ENCODE peak calls at places on chromosomes 4 and X, in six cellular contexts. T is breast epithelium, O is transverse colon, H is heart left ventricle, N is IMR-90, Y is ovary. R is an unnamed sample.

GRCh38 chr4:52143815-52144214 is 92.7 kb downstream of the SPATA18 start:
- DNase-seq in T (no peak), O (no peak), H (no peak), N (no peak), Y (no peak), R (no peak)

GRCh38 chr4:118824141-118824540 is 11.8 kb downstream of the SEC24D start:
- DNase-seq in T (no peak), O (no peak), H (no peak), N (no peak), Y (no peak), R (no peak)

GRCh38 chr4:16124232-16124631 is 40.4 kb upstream of the PROM1 start:
- DNase-seq in T (no peak), O (no peak), H (no peak), N (no peak), Y (no peak), R (no peak)

GRCh38 chr4:74543247-74543670 is 98.3 kb downstream of the AREG start:
- DNase-seq in T (no peak), O (no peak), H (no peak), N (no peak), Y (no peak), R (no peak)

GRCh38 chrX:113634565-113634964 is 793.9 kb upstream of the AMOT start:
- DNase-seq in T (no peak), O (no peak), H (no peak), N (no peak), Y (no peak), R (no peak)

GRCh38 chr4:80498725-80499124 is 163.2 kb downstream of the CFAP299 start:
- DNase-seq in T (no peak), O (no peak), H (no peak), N (no peak), Y (no peak), R (no peak)

GRCh38 chrX:53354669-53355068 is 67.8 kb downstream of the SMC1A start:
- DNase-seq in T (no peak), O (no peak), H (no peak), N (peak), Y (no peak), R (no peak)

GRCh38 chrX:7074135-7074907 is 73.2 kb upstream of the STS start:
- DNase-seq in T (no peak), O (no peak), H (no peak), N (no peak), Y (no peak), R (no peak)

GRCh38 chr4:155757745-155758265 is 1.0 kb upstream of the GUCY1B1 start:
- DNase-seq in T (no peak), O (no peak), H (no peak), N (no peak), Y (no peak), R (no peak)

GRCh38 chrX:4550018-4550417 is 836.6 kb upstream of the PRKX start:
- DNase-seq in T (no peak), O (no peak), H (no peak), N (no peak), Y (no peak), R (no peak)

GRCh38 chr4:98658287-98659105 is at the start of gene TSPAN5:
- DNase-seq in T (peak), O (peak), H (peak), N (peak), Y (peak), R (peak)

GRCh38 chr4:150164956-150165355 is 86.7 kb downstream of the DCLK2 start:
- DNase-seq in T (no peak), O (no peak), H (no peak), N (no peak), Y (no peak), R (no peak)

GRCh38 chrX:63128509-63128908 is 222.6 kb downstream of the SPIN4 start:
- DNase-seq in T (no peak), O (no peak), H (no peak), N (peak), Y (no peak), R (peak)

GRCh38 chrX:40018021-40018420 is 79.7 kb downstream of the BCOR start:
- DNase-seq in T (no peak), O (no peak), H (no peak), N (no peak), Y (no peak), R (no peak)

GRCh38 chr4:170234800-170235199 is 145.0 kb upstream of the AADAT start:
- DNase-seq in T (no peak), O (no peak), H (no peak), N (no peak), Y (no peak), R (no peak)

GRCh38 chr4:115357767-115358166 is 244.3 kb upstream of the NDST4 start:
- DNase-seq in T (no peak), O (no peak), H (no peak), N (no peak), Y (no peak), R (no peak)

GRCh38 chr4:78100060-78100459 is 42.9 kb downstream of the FRAS1 start:
- DNase-seq in T (no peak), O (no peak), H (no peak), N (no peak), Y (no peak), R (no peak)

GRCh38 chr4:158667651-158668198 is 4.0 kb downstream of the C4orf46 start:
- DNase-seq in T (no peak), O (peak), H (no peak), N (peak), Y (no peak), R (no peak)

GRCh38 chrX:109590176-109590575 is 34.8 kb downstream of the KCNE5 start:
- DNase-seq in T (no peak), O (no peak), H (no peak), N (no peak), Y (no peak), R (no peak)

GRCh38 chr4:74327751-74328150 is 19.5 kb downstream of the EPGN start:
- DNase-seq in T (no peak), O (no peak), H (no peak), N (peak), Y (no peak), R (no peak)

GRCh38 chr4:118927976-118928375 is 39.3 kb downstream of the SYNPO2 start:
- DNase-seq in T (no peak), O (peak), H (no peak), N (no peak), Y (peak), R (no peak)

GRCh38 chr4:138400528-138400927 is 158.4 kb upstream of the SLC7A11 start:
- DNase-seq in T (no peak), O (no peak), H (no peak), N (no peak), Y (no peak), R (no peak)

GRCh38 chrX:39795591-39795990 is 302.2 kb downstream of the BCOR start:
- DNase-seq in T (no peak), O (no peak), H (no peak), N (no peak), Y (no peak), R (no peak)

GRCh38 chr4:186149872-186150271 is 41.5 kb upstream of the CYP4V2 start:
- DNase-seq in T (no peak), O (peak), H (peak), N (no peak), Y (peak), R (no peak)

GRCh38 chr4:163544407-163545038 is 50.0 kb downstream of the TMA16 start:
- DNase-seq in T (no peak), O (peak), H (peak), N (peak), Y (peak), R (no peak)

GRCh38 chrX:51569561-51569960 is 49.2 kb downstream of the CENPVL3 start:
- DNase-seq in T (no peak), O (no peak), H (no peak), N (no peak), Y (no peak), R (no peak)

GRCh38 chrX:145405012-145405411 is 157.7 kb downstream of the SPANXN1 start:
- DNase-seq in T (no peak), O (no peak), H (no peak), N (peak), Y (no peak), R (peak)

GRCh38 chr4:158775091-158775651 is 6.3 kb downstream of the FNIP2 start:
- DNase-seq in T (no peak), O (no peak), H (no peak), N (peak), Y (no peak), R (no peak)

GRCh38 chr4:93779228-93779627 is 49.3 kb upstream of the ATOH1 start:
- DNase-seq in T (no peak), O (no peak), H (no peak), N (no peak), Y (no peak), R (no peak)

GRCh38 chrX:15468036-15468435 is 25.1 kb downstream of the PIR start:
- DNase-seq in T (no peak), O (peak), H (no peak), N (peak), Y (no peak), R (no peak)

GRCh38 chr4:23458061-23458460 is 431.8 kb downstream of the PPARGC1A start:
- DNase-seq in T (no peak), O (no peak), H (no peak), N (no peak), Y (no peak), R (no peak)

GRCh38 chr4:94334962-94335361 is 7.7 kb downstream of the HPGDS start:
- DNase-seq in T (no peak), O (no peak), H (no peak), N (no peak), Y (no peak), R (no peak)

GRCh38 chr4:53576676-53577372 is 14.5 kb downstream of the LNX1 start:
- DNase-seq in T (no peak), O (no peak), H (no peak), N (peak), Y (no peak), R (no peak)

GRCh38 chr4:102139932-102140331 is 205.3 kb downstream of the SLC39A8 start:
- DNase-seq in T (no peak), O (no peak), H (no peak), N (no peak), Y (no peak), R (peak)

GRCh38 chr4:93828830-93829530 is 427 bp downstream of the ATOH1 start:
- DNase-seq in T (no peak), O (peak), H (peak), N (no peak), Y (no peak), R (no peak)

GRCh38 chr4:182808673-182809416 is 108.3 kb downstream of the DCTD start:
- DNase-seq in T (no peak), O (no peak), H (no peak), N (peak), Y (no peak), R (no peak)

GRCh38 chr4:85028910-85029309 is 62.4 kb upstream of the WDFY3 start:
- DNase-seq in T (no peak), O (no peak), H (no peak), N (peak), Y (no peak), R (no peak)

GRCh38 chrX:10032147-10032546 is 65.0 kb downstream of the CLDN34 start:
- DNase-seq in T (no peak), O (no peak), H (no peak), N (no peak), Y (no peak), R (no peak)

GRCh38 chr4:150127757-150128156 is 49.5 kb downstream of the DCLK2 start:
- DNase-seq in T (no peak), O (no peak), H (no peak), N (peak), Y (no peak), R (no peak)

DNA sequence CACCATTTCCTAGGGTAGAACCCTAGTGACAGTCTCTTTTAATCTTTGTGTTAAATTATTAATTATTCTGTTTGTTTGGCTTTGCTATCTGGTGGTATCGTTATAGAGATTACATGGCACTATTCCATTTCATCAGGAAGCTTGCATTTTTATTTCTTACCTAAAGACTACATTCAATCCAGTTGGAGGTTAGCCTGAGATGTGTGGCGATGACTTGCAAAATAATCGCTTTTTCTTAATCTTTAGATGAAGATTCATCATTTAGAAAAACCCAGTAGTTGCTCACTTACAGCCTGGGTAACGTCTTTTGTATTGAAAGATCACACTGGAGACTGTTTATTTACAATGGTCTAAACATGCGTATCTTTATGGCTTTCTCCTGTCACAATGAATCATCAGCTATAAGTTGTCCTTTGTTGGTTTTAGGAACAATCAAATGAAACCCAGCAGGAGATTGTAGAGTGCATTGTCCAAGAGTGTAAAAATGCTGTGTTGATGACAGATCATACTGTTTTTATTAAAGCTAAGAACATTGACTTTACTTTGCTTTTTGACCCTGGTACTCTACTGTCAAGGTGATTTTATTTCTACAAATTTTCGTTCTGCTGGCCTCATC is 281.7 kb upstream of the PITX2 start:
- DNase-seq in T (no peak), O (no peak), H (no peak), N (peak), Y (no peak), R (peak)
- TF ChIP-seq POLR2A in T (no peak), O (no peak), H (no peak), N (no peak), Y (no peak), R (no peak)

DNA sequence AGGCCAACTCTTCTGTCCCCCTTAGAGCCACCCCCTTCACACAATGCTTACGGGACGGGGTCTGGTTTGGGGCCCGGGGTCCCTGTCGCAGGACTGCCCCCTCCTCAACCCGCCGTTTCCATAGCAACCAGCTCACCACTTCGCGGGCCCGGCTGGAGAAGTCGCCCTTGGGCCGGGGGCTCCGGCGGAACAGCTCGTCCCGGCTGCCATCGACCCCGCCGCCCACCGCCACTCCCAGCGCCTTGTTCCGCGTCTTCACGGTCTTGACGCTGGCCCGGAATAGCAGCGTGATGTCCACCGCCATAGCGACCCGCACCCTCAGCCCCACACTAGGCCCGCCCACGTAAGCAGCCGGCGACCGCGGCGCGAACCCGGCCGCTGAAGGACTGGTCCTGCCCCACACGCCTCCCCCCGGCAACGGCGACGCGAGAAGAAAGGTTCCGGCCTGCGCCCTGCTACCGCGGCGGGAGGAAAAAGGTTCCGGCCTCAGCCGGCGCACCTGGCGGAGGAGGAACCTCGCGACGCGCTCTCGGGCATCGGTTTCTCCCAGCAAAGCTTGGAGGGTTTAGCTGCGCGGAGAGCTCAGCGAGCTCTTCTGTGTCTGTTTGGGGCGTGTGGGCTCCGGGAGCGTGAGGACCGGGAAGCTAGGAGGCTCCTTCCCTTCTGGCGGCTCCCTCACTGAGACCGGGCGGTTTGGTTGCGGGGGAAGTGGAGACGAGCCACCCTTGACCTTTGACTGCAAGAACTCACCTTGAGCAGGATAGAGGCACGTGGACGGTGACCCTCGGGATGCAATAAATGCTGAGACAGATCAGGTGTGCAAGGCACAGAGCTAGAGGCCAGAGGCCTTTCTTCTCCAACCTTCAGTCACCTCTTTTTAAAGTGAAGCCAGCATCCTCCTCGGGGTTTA is at the start of gene STX18:
- DNase-seq in T (peak), O (peak), H (peak), N (peak), Y (peak), R (peak)
- TF ChIP-seq POLR2A in T (peak), O (peak), H (peak), N (peak), Y (peak), R (peak)

GRCh38 chr4:1722551-1723071 is 1.3 kb downstream of the TACC3 start:
- DNase-seq in T (no peak), O (no peak), H (peak), N (no peak), Y (peak), R (no peak)
- TF ChIP-seq POLR2A in T (no peak), O (no peak), H (no peak), N (no peak), Y (no peak), R (no peak)

GRCh38 chrX:100635040-100635439 is 1.6 kb downstream of the TSPAN6 start:
- DNase-seq in T (no peak), O (no peak), H (no peak), N (no peak), Y (no peak), R (no peak)

GRCh38 chrX:100642296-100642695 is 1.7 kb upstream of the SRPX2 start:
- DNase-seq in T (no peak), O (no peak), H (no peak), N (no peak), Y (no peak), R (no peak)

GRCh38 chrX:100635989-100636320 is 651 bp downstream of the TSPAN6 start:
- DNase-seq in T (no peak), O (no peak), H (no peak), N (no peak), Y (no peak), R (no peak)

GRCh38 chrX:100636321-100636991 is at the start of gene TSPAN6:
- DNase-seq in T (peak), O (peak), H (peak), N (peak), Y (peak), R (peak)
- TF ChIP-seq POLR2A in T (no peak), O (peak), H (no peak), N (peak), Y (no peak), R (no peak)

GRCh38 chr4:140343303-140343702 is 30.1 kb upstream of the SCOC start:
- DNase-seq in T (no peak), O (peak), H (no peak), N (no peak), Y (peak), R (peak)
- TF ChIP-seq POLR2A in T (no peak), O (no peak), H (no peak), N (no peak), Y (no peak), R (no peak)

DNA sequence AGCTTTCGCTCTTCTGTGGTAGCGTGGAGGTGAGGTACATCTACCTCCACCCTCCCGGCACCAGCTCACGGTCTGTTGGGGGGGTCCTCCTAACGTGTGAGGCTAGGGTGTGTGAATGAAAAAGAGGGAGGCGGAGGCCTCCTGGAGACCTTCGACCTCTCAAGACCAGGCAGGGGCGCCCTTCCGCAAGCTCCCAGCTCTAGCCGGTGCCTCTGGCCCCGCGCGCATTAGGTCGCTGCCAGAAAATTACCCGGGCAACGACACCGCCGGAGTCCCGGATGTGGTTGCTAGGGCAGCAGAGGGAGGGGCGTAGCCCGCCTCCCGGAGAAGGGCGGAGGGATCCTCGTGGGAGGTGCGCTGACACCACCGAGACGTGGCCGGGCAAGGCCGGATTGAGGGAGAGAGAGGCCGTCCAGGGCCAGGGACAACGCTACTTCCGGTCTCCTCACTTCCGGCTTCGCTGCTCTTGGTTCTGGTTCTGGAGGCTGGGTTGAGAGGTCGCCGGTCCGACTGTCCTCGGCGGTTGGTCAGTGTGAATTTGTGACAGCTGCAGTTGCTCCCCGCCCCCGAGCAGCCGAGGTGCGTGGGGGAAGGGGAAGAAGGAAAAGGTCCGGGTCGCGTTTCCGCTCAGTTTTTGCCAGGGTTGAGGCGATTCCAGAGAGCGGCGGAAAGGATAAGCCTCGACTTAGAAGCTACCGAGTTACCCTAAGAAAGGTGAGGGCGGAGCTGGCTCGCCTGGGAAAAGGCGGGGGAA is at the start of the genes ARFIP1 and TIGD4:
- DNase-seq in T (peak), O (peak), H (peak), N (peak), Y (peak), R (peak)
- TF ChIP-seq POLR2A in T (no peak), O (peak), H (peak), N (peak), Y (peak), R (no peak)

DNA sequence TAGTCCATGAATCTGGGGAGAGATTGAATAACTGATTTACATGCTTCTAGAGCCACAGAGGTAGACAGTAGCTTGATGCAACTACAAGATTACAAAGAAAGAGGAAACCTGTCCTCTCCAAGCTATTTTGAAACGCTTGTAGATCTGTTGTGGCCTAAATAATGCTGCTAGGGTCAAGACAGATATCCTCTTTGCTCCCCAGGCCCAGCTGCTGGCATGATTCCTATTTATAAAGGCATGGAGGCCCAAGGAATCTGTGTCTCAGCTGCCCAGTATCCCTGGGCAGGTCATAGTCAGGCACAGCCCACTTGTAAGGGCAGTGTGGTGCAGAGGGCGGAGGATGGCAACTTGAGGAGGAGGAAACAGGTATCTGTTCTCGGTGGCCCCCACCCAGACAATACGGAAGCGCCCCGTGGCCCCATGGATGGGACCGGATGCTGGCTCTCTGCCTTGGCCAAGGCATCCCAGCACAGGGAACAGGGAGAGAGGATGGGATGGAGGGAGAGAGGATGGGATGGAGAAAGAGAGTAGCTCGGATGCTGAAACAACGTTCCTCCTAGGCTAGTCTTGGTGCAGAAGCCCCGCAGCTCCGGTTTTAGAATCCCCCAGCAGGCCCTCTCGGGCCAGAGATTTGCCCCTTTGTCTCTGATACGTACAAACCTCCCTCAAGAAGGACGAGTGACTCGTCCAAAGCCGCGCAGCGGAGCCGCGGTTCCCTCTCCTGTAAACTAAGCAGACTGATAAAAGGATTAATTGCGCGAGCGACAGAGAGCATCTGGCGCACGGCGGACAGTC is 767 bp upstream of the SMIM20 start:
- DNase-seq in T (no peak), O (peak), H (peak), N (peak), Y (peak), R (no peak)
- TF ChIP-seq POLR2A in T (no peak), O (no peak), H (no peak), N (no peak), Y (no peak), R (no peak)

GRCh38 chr4:30717208-30718020 is 2.8 kb upstream of the PCDH7 start:
- DNase-seq in T (no peak), O (peak), H (peak), N (peak), Y (peak), R (no peak)
- TF ChIP-seq POLR2A in T (no peak), O (no peak), H (no peak), N (no peak), Y (no peak), R (no peak)

R was measured in HCT116.